ENCODE peak calls at places on chromosome 12, in four cellular contexts. F is K562, R is GM12878, N is H1. D is an unnamed sample.

GRCh38 chr12:51371295-51371953 is 19.8 kb downstream of the GALNT6 start:
- DNase-seq in R (no peak), F (no peak), N (no peak), D (peak; percentile 97)

GRCh38 chr12:127414186-127414585 is 852.8 kb upstream of the TMEM132C start:
- DNase-seq in N (no peak), R (no peak), F (no peak), D (no peak)

GRCh38 chr12:93790472-93791152 is 113.4 kb downstream of the CRADD start:
- DNase-seq in R (no peak), F (peak; percentile 40), N (no peak), D (peak; percentile 89)

GRCh38 chr12:128007250-128007649 is 259.7 kb upstream of the TMEM132C start:
- DNase-seq in F (no peak), N (no peak), R (no peak), D (no peak)

GRCh38 chr12:50241178-50241577 is 42.1 kb downstream of the LIMA1 start:
- DNase-seq in R (no peak), N (no peak), F (no peak), D (peak; percentile 77)

GRCh38 chr12:120012067-120012621 is 23.1 kb downstream of the BICDL1 start:
- DNase-seq in R (peak; percentile 93), N (no peak), F (peak; percentile 16), D (peak; percentile 1)

GRCh38 chr12:124588689-124589318 is 21.4 kb upstream of the NCOR2 start:
- DNase-seq in N (no peak), R (no peak), F (no peak), D (peak; percentile 81)

GRCh38 chr12:21666722-21667121 is 9.1 kb upstream of the LDHB start:
- DNase-seq in F (no peak), R (no peak), N (no peak), D (no peak)

GRCh38 chr12:108640802-108641445 is 7.2 kb upstream of the SELPLG start:
- DNase-seq in N (no peak), R (no peak), F (peak; percentile 62), D (peak; percentile 59)

GRCh38 chr12:48002773-48003218 is 1.5 kb downstream of the COL2A1 start:
- DNase-seq in F (no peak), R (no peak), N (peak; percentile 71), D (peak; percentile 31)

GRCh38 chr12:58148976-58149375 is 207.6 kb downstream of the ATP23 start:
- DNase-seq in N (no peak), R (no peak), F (no peak), D (no peak)

GRCh38 chr12:55847603-55848329 is 5.0 kb upstream of the MMP19 start:
- DNase-seq in F (peak; percentile 70), N (no peak), R (no peak), D (peak; percentile 100)

GRCh38 chr12:80364056-80364455 is 80.0 kb upstream of the PTPRQ start:
- DNase-seq in R (no peak), N (no peak), F (no peak), D (peak; percentile 10)

GRCh38 chr12:1507308-1507707 is 87.1 kb downstream of the FBXL14 start:
- DNase-seq in F (no peak), R (no peak), N (peak; percentile 34), D (no peak)

GRCh38 chr12:127360580-127360979 is 906.4 kb upstream of the TMEM132C start:
- DNase-seq in R (no peak), N (no peak), F (no peak), D (no peak)

GRCh38 chr12:47825239-47825639 is 5.5 kb upstream of the HDAC7 start:
- DNase-seq in N (no peak), R (no peak), F (no peak), D (no peak)

GRCh38 chr12:12684375-12685106 is 11.4 kb downstream of the GPR19 start:
- DNase-seq in R (no peak), N (peak; percentile 80), F (peak; percentile 15), D (peak; percentile 53)

GRCh38 chr12:53677612-53678133 is 1.8 kb upstream of the ATP5MC2 start:
- DNase-seq in F (no peak), R (no peak), N (no peak), D (no peak)

GRCh38 chr12:26648584-26648983 is 184.4 kb downstream of the ITPR2 start:
- DNase-seq in N (no peak), R (no peak), F (no peak), D (peak; percentile 95)

GRCh38 chr12:119178544-119179334 is at the start of gene HSPB8:
- DNase-seq in F (peak; percentile 31), R (no peak), N (peak; percentile 72), D (peak; percentile 91)

GRCh38 chr12:38956337-38956736 is 50.9 kb upstream of the CPNE8 start:
- DNase-seq in F (no peak), R (no peak), N (no peak), D (no peak)

GRCh38 chr12:74412607-74413230 is 124.9 kb upstream of the ATXN7L3B start:
- DNase-seq in N (no peak), R (no peak), F (peak; percentile 15), D (peak; percentile 3)

GRCh38 chr12:131112016-131112415 is 158.3 kb downstream of the ADGRD1 start:
- DNase-seq in N (no peak), R (no peak), F (no peak), D (no peak)

GRCh38 chr12:88600272-88600671 is 20.0 kb upstream of the KITLG start:
- DNase-seq in F (no peak), R (no peak), N (no peak), D (peak; percentile 95)

GRCh38 chr12:131457331-131458047 is 253.4 kb upstream of the SFSWAP start:
- DNase-seq in N (no peak), F (no peak), R (no peak), D (no peak)

GRCh38 chr12:12899530-12900380 is 8.4 kb downstream of the GPRC5A start:
- DNase-seq in R (no peak), N (no peak), F (no peak), D (peak; percentile 98)

GRCh38 chr12:14873440-14874185 is 12.0 kb downstream of the MGP start:
- DNase-seq in F (no peak), R (no peak), N (no peak), D (peak; percentile 16)

GRCh38 chr12:2262449-2262848 is 209.7 kb downstream of the CACNA1C start:
- DNase-seq in N (no peak), R (no peak), F (no peak), D (no peak)

GRCh38 chr12:93563807-93564538 is 8.5 kb upstream of the SOCS2 start:
- DNase-seq in N (no peak), F (peak; percentile 33), R (no peak), D (peak; percentile 53)

GRCh38 chr12:120692524-120693033 is 5.6 kb downstream of the MLEC start:
- DNase-seq in N (no peak), R (no peak), F (no peak), D (peak; percentile 45)

GRCh38 chr12:9134981-9135628 is 19.4 kb upstream of the A2M start:
- DNase-seq in F (peak; percentile 9), R (no peak), N (peak; percentile 45), D (peak; percentile 3)

GRCh38 chr12:25615119-25615518 is 62.0 kb upstream of the LMNTD1 start:
- DNase-seq in N (no peak), F (peak; percentile 10), R (no peak), D (peak; percentile 97)

GRCh38 chr12:18752280-18752920 is 14.5 kb downstream of the CAPZA3 start:
- DNase-seq in R (no peak), F (peak; percentile 55), N (no peak), D (peak; percentile 95)

GRCh38 chr12:90152897-90153624 is 444.4 kb upstream of the ATP2B1 start:
- DNase-seq in N (no peak), F (no peak), R (no peak), D (no peak)

GRCh38 chr12:122076743-122077495 is 1.6 kb upstream of the MLXIP start:
- DNase-seq in R (no peak), N (no peak), F (no peak), D (no peak)

GRCh38 chr12:9906888-9907287 is 25.3 kb downstream of the CLEC2A start:
- DNase-seq in R (no peak), F (no peak), N (no peak), D (no peak)

GRCh38 chr12:46608431-46609280 is 217.1 kb downstream of the SLC38A4 start:
- DNase-seq in F (no peak), R (no peak), N (no peak), D (peak; percentile 76)
- TF ChIP-seq CHD1 in F (no peak), R (no peak), N (no peak), D (no peak)

GRCh38 chr12:104953323-104953722 is 4.8 kb downstream of the SLC41A2 start:
- DNase-seq in N (no peak), F (no peak), R (no peak), D (no peak)

GRCh38 chr12:104952816-104953215 is 5.3 kb downstream of the SLC41A2 start:
- DNase-seq in N (no peak), R (no peak), F (no peak), D (no peak)

GRCh38 chr12:104956870-104957301 is 1.2 kb downstream of the SLC41A2 start:
- DNase-seq in N (no peak), R (no peak), F (no peak), D (peak; percentile 24)

GRCh38 chr12:104955703-104956102 is 2.4 kb downstream of the SLC41A2 start:
- DNase-seq in N (no peak), R (no peak), F (no peak), D (no peak)

GRCh38 chr12:104951759-104952509 is 6.2 kb downstream of the SLC41A2 start:
- DNase-seq in N (no peak), F (no peak), R (no peak), D (peak; percentile 69)
- TF ChIP-seq CHD1 in N (no peak), F (no peak), R (no peak), D (no peak)

GRCh38 chr12:71371132-71371531 is 68.5 kb upstream of the LGR5 start:
- DNase-seq in R (no peak), F (no peak), N (no peak), D (no peak)
- TF ChIP-seq CHD1 in R (no peak), F (no peak), N (no peak), D (no peak)

GRCh38 chr12:65822732-65823480 is 1.4 kb upstream of the HMGA2 start:
- DNase-seq in R (no peak), F (no peak), N (peak; percentile 74), D (peak; percentile 79)
- TF ChIP-seq CHD1 in R (no peak), F (no peak), N (no peak), D (no peak)

DNA sequence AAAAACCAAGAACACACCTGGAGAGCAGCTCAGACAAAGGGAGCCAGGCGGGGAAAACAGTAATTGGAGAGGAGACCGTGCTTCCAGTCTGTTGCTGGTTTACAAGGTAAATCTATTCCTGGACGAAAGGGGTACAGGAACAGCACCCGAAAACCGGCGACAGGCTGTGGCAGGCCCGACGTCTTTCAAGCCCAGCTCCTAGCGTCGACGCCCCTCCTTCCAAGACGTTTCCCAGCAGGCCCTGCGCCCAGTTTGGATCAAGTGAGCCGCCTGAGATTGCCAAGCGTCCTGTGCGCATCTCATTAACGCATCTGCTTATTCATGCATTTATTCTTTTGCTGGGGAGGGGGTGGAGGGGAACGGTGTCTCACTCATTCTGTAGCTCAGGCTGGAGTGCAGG is 1.4 kb downstream of the C12orf56 start:
- DNase-seq in N (no peak), F (no peak), R (no peak), D (no peak)
- TF ChIP-seq CHD1 in N (no peak), F (no peak), R (no peak), D (no peak)

GRCh38 chr12:95615735-95616134 is 64.5 kb upstream of the USP44 start:
- DNase-seq in N (no peak), R (no peak), F (no peak), D (peak; percentile 79)
- TF ChIP-seq CHD1 in N (no peak), R (no peak), F (no peak), D (no peak)